ENCODE peak calls at places on chromosomes 1 and 21, in seven cellular contexts. One of them, this sample, is unnamed.

GRCh38 chr1:210143465-210144062 is 89.0 kb upstream of the SERTAD4 start:
- DNase-seq in IMR-90: peak; percentile 68
- DNase-seq in H9: peak; percentile 34
- DNase-seq in neuronal stem cell: peak; percentile 54
- DNase-seq in mesendoderm: peak; percentile 62
- DNase-seq in trophoblast cell: peak; percentile 98
- DNase-seq in H1: peak; percentile 13
- DNase-seq in this sample: peak; percentile 71

GRCh38 chr21:25867041-25867440 is 132.3 kb downstream of the GABPA start:
- DNase-seq in IMR-90: no peak
- DNase-seq in H9: no peak
- DNase-seq in neuronal stem cell: no peak
- DNase-seq in mesendoderm: no peak
- DNase-seq in trophoblast cell: no peak
- DNase-seq in H1: no peak
- DNase-seq in this sample: no peak

GRCh38 chr1:36802018-36802417 is 232.3 kb downstream of the GRIK3 start:
- DNase-seq in IMR-90: no peak
- DNase-seq in H9: no peak
- DNase-seq in neuronal stem cell: no peak
- DNase-seq in mesendoderm: no peak
- DNase-seq in trophoblast cell: no peak
- DNase-seq in H1: no peak
- DNase-seq in this sample: no peak

GRCh38 chr1:216815239-216815955 is 92.2 kb upstream of the ESRRG start:
- DNase-seq in IMR-90: peak; percentile 70
- DNase-seq in H9: no peak
- DNase-seq in neuronal stem cell: peak; percentile 33
- DNase-seq in mesendoderm: no peak
- DNase-seq in trophoblast cell: peak; percentile 22
- DNase-seq in H1: no peak
- DNase-seq in this sample: peak; percentile 30

GRCh38 chr1:204867666-204868339 is 2.9 kb upstream of the NFASC start:
- DNase-seq in IMR-90: no peak
- DNase-seq in H9: no peak
- DNase-seq in neuronal stem cell: no peak
- DNase-seq in mesendoderm: no peak
- DNase-seq in trophoblast cell: no peak
- DNase-seq in H1: no peak
- DNase-seq in this sample: no peak

GRCh38 chr1:24294757-24295371 is 24.3 kb upstream of the GRHL3 start:
- DNase-seq in IMR-90: no peak
- DNase-seq in H9: no peak
- DNase-seq in neuronal stem cell: no peak
- DNase-seq in mesendoderm: peak; percentile 67
- DNase-seq in trophoblast cell: peak; percentile 21
- DNase-seq in H1: no peak
- DNase-seq in this sample: peak; percentile 94

GRCh38 chr1:116122955-116123757 is 12.0 kb downstream of the MAB21L3 start:
- DNase-seq in IMR-90: peak; percentile 77
- DNase-seq in H9: no peak
- DNase-seq in neuronal stem cell: no peak
- DNase-seq in mesendoderm: no peak
- DNase-seq in trophoblast cell: peak; percentile 65
- DNase-seq in H1: no peak
- DNase-seq in this sample: peak; percentile 47

GRCh38 chr21:28393279-28393678 is 599.4 kb downstream of the LTN1 start:
- DNase-seq in IMR-90: peak; percentile 21
- DNase-seq in H9: no peak
- DNase-seq in neuronal stem cell: no peak
- DNase-seq in mesendoderm: no peak
- DNase-seq in trophoblast cell: peak; percentile 57
- DNase-seq in H1: no peak
- DNase-seq in this sample: no peak

GRCh38 chr1:24506706-24507422 is 4.2 kb downstream of the RCAN3 start:
- DNase-seq in IMR-90: no peak
- DNase-seq in H9: no peak
- DNase-seq in neuronal stem cell: no peak
- DNase-seq in mesendoderm: peak; percentile 74
- DNase-seq in trophoblast cell: no peak
- DNase-seq in H1: no peak
- DNase-seq in this sample: no peak

GRCh38 chr1:229271448-229272120 is 673 bp downstream of the RAB4A start:
- DNase-seq in IMR-90: peak; percentile 38
- DNase-seq in H9: no peak
- DNase-seq in neuronal stem cell: peak; percentile 20
- DNase-seq in mesendoderm: peak; percentile 38
- DNase-seq in trophoblast cell: peak; percentile 37
- DNase-seq in H1: no peak
- DNase-seq in this sample: peak; percentile 58

GRCh38 chr1:92461364-92462097 is 25.2 kb downstream of the GFI1 start:
- DNase-seq in IMR-90: no peak
- DNase-seq in H9: no peak
- DNase-seq in neuronal stem cell: no peak
- DNase-seq in mesendoderm: no peak
- DNase-seq in trophoblast cell: no peak
- DNase-seq in H1: no peak
- DNase-seq in this sample: no peak

GRCh38 chr1:32487182-32487581 is 22.3 kb downstream of the ZBTB8B start:
- DNase-seq in IMR-90: no peak
- DNase-seq in H9: no peak
- DNase-seq in neuronal stem cell: no peak
- DNase-seq in mesendoderm: no peak
- DNase-seq in trophoblast cell: peak; percentile 90
- DNase-seq in H1: no peak
- DNase-seq in this sample: no peak

GRCh38 chr21:35026617-35027557 is 22.2 kb downstream of the RUNX1 start:
- DNase-seq in IMR-90: peak; percentile 48
- DNase-seq in H9: peak; percentile 70
- DNase-seq in neuronal stem cell: peak; percentile 21
- DNase-seq in mesendoderm: peak; percentile 61
- DNase-seq in trophoblast cell: no peak
- DNase-seq in H1: no peak
- DNase-seq in this sample: peak; percentile 67

GRCh38 chr21:15654171-15654570 is 75.6 kb upstream of the USP25 start:
- DNase-seq in IMR-90: no peak
- DNase-seq in H9: no peak
- DNase-seq in neuronal stem cell: no peak
- DNase-seq in mesendoderm: no peak
- DNase-seq in trophoblast cell: no peak
- DNase-seq in H1: no peak
- DNase-seq in this sample: no peak

GRCh38 chr1:2145946-2146835 is 48.4 kb downstream of the FAAP20 start:
- DNase-seq in IMR-90: no peak
- DNase-seq in H9: no peak
- DNase-seq in neuronal stem cell: no peak
- DNase-seq in mesendoderm: no peak
- DNase-seq in trophoblast cell: no peak
- DNase-seq in H1: no peak
- DNase-seq in this sample: no peak

GRCh38 chr1:3133671-3134070 is 64.7 kb downstream of the PRDM16 start:
- DNase-seq in IMR-90: no peak
- DNase-seq in H9: no peak
- DNase-seq in neuronal stem cell: no peak
- DNase-seq in mesendoderm: no peak
- DNase-seq in trophoblast cell: no peak
- DNase-seq in H1: no peak
- DNase-seq in this sample: no peak

GRCh38 chr1:68120136-68120791 is 69.8 kb upstream of the DIRAS3 start:
- DNase-seq in IMR-90: peak; percentile 85
- DNase-seq in H9: peak; percentile 60
- DNase-seq in neuronal stem cell: peak; percentile 74
- DNase-seq in mesendoderm: peak; percentile 86
- DNase-seq in trophoblast cell: peak; percentile 89
- DNase-seq in H1: no peak
- DNase-seq in this sample: peak; percentile 85

GRCh38 chr21:16674949-16675348 is 837.9 kb upstream of the CXADR start:
- DNase-seq in IMR-90: no peak
- DNase-seq in H9: no peak
- DNase-seq in neuronal stem cell: no peak
- DNase-seq in mesendoderm: no peak
- DNase-seq in trophoblast cell: no peak
- DNase-seq in H1: no peak
- DNase-seq in this sample: no peak

GRCh38 chr21:16330340-16331319 is 600.8 kb downstream of the USP25 start:
- DNase-seq in IMR-90: peak; percentile 75
- DNase-seq in H9: no peak
- DNase-seq in neuronal stem cell: peak; percentile 62
- DNase-seq in mesendoderm: peak; percentile 81
- DNase-seq in trophoblast cell: peak; percentile 86
- DNase-seq in H1: no peak
- DNase-seq in this sample: peak; percentile 65

GRCh38 chr21:26124421-26124833 is 46.1 kb downstream of the APP start:
- DNase-seq in IMR-90: peak; percentile 67
- DNase-seq in H9: no peak
- DNase-seq in neuronal stem cell: no peak
- DNase-seq in mesendoderm: peak; percentile 64
- DNase-seq in trophoblast cell: peak; percentile 87
- DNase-seq in H1: no peak
- DNase-seq in this sample: peak; percentile 64

GRCh38 chr1:10680487-10680886 is 116.0 kb downstream of the CASZ1 start:
- DNase-seq in IMR-90: no peak
- DNase-seq in H9: no peak
- DNase-seq in neuronal stem cell: no peak
- DNase-seq in mesendoderm: no peak
- DNase-seq in trophoblast cell: peak; percentile 40
- DNase-seq in H1: no peak
- DNase-seq in this sample: peak; percentile 37
- H3K18ac ChIP-seq in IMR-90: no peak overlapping the region
- H3K18ac ChIP-seq in H9: no peak overlapping the region
- H3K18ac ChIP-seq in neuronal stem cell: peak overlapping the region; percentile 94
- H3K18ac ChIP-seq in mesendoderm: no peak overlapping the region
- H3K18ac ChIP-seq in trophoblast cell: no peak overlapping the region
- H3K18ac ChIP-seq in H1: peak overlapping the region; percentile 15
- H3K18ac ChIP-seq in this sample: no peak overlapping the region

GRCh38 chr1:88935522-88936222 is 44.3 kb upstream of the GTF2B start:
- DNase-seq in IMR-90: peak; percentile 52
- DNase-seq in H9: no peak
- DNase-seq in neuronal stem cell: peak; percentile 11
- DNase-seq in mesendoderm: peak; percentile 18
- DNase-seq in trophoblast cell: peak; percentile 55
- DNase-seq in H1: no peak
- DNase-seq in this sample: peak; percentile 51

GRCh38 chr1:88936223-88936523 is 44.8 kb upstream of the GTF2B start:
- DNase-seq in IMR-90: no peak
- DNase-seq in H9: no peak
- DNase-seq in neuronal stem cell: no peak
- DNase-seq in mesendoderm: no peak
- DNase-seq in trophoblast cell: no peak
- DNase-seq in H1: no peak
- DNase-seq in this sample: no peak

DNA sequence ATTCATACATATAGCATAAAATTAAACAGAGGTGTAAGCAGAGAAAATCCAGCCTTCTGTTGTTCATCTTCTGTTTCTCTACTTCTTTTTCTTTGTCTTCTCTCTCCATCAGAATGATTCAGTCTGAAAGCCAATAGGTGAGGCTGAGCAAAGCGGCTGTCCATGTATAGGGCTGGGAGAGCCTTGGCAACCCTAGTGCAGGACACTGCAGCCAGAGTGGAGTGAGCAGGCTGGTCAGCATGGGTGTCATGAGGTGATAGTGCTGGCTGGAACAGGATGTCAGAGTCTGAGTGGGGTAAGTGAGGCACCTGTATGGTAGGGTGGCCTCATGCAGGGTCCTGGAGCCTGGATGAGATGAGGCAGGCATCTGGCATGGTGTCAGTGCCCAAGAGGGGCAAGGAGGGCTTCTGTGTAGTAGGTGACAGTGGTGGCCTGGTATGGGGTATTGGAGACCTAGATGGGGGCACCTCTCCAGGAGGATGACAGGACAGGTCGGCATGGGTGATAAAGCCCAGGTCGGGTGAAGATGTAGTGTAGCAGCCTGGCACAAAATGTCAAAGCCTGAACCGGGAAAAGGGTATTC is 45.5 kb upstream of the GTF2B start:
- DNase-seq in IMR-90: no peak
- DNase-seq in H9: no peak
- DNase-seq in neuronal stem cell: no peak
- DNase-seq in mesendoderm: no peak
- DNase-seq in trophoblast cell: no peak
- DNase-seq in H1: no peak
- DNase-seq in this sample: no peak
- H3K4me1 ChIP-seq in IMR-90: peaks cover 2% of the 10 kb centered on the region
- H3K4me1 ChIP-seq in H9: no peaks in the 10 kb centered on the region
- H3K4me1 ChIP-seq in neuronal stem cell: no peaks in the 10 kb centered on the region
- H3K4me1 ChIP-seq in mesendoderm: no peaks in the 10 kb centered on the region
- H3K4me1 ChIP-seq in trophoblast cell: no peaks in the 10 kb centered on the region
- H3K4me1 ChIP-seq in H1: no peaks in the 10 kb centered on the region
- H3K4me1 ChIP-seq in this sample: no peaks in the 10 kb centered on the region

DNA sequence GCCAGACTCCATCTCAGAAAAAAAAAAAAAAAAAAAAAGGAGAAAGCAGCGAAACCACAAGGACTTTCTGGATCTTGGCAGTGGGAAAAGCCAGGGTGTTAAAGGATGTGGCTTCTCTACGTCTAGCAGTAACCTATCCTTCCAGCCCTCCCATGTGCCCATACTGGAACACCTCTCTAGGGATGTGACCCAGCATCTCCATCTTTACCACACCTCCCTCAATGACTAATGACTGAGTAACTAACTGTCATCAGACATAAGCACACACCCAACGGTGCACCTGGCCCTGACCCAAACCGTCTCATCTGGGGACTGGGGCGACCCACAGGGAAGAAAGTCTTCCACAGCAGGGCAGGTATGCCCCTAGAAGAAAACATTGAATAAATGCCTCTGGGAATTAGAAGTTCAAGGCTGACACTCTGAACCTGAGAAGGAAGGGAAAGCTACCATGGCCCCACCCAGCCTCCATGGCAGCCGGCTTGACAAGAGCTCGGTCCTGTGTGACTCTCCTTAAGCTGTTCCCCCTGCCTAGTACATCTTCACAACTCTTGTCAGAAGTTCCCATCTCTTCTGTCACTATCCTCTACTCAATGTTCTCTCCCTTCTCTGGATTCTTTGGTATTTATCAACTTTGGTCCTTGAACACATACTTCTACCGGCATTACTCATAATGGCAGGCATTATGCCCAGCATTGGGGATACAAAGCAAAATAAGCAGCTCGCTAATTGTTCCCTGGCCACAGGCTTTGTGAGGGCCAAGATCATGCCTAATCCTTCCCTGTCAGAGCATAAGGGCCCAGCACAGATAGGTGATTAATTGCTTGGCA is 14.8 kb upstream of the PAQR6 start:
- DNase-seq in IMR-90: peak; percentile 80
- DNase-seq in H9: no peak
- DNase-seq in neuronal stem cell: no peak
- DNase-seq in mesendoderm: no peak
- DNase-seq in trophoblast cell: peak; percentile 47
- DNase-seq in H1: no peak
- DNase-seq in this sample: no peak
- H3K18ac ChIP-seq in IMR-90: no peak overlapping the region
- H3K18ac ChIP-seq in H9: no peak overlapping the region
- H3K18ac ChIP-seq in neuronal stem cell: no peak overlapping the region
- H3K18ac ChIP-seq in mesendoderm: no peak overlapping the region
- H3K18ac ChIP-seq in trophoblast cell: no peak overlapping the region
- H3K18ac ChIP-seq in H1: no peak overlapping the region
- H3K18ac ChIP-seq in this sample: no peak overlapping the region

DNA sequence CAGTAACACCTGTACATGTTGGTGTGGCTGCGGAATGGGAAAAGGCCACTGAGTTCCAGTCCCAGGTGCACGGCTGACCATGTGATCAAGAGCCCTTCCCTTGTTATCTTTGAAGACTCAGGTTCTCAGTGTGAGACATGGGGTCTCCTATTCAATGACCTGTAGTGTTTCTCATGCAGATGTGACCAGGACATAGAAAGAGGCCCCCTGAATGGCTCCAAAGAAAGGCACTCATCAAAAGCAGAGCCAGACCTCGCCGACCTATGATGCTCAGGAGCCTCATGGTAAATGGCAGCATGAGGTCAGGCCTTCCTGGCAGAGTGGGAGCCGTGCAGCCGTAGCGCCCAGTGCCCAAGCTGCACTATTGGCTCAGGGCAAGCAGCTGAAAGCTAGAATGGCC is 42.3 kb upstream of the HAO2 start:
- DNase-seq in IMR-90: no peak
- DNase-seq in H9: peak; percentile 71
- DNase-seq in neuronal stem cell: no peak
- DNase-seq in mesendoderm: no peak
- DNase-seq in trophoblast cell: no peak
- DNase-seq in H1: no peak
- DNase-seq in this sample: no peak
- H3K4me1 ChIP-seq in IMR-90: no peaks in the 10 kb centered on the region
- H3K4me1 ChIP-seq in H9: peaks cover 7% of the 10 kb centered on the region
- H3K4me1 ChIP-seq in neuronal stem cell: peaks cover 14% of the 10 kb centered on the region
- H3K4me1 ChIP-seq in mesendoderm: peaks cover 14% of the 10 kb centered on the region
- H3K4me1 ChIP-seq in trophoblast cell: peaks cover 3% of the 10 kb centered on the region
- H3K4me1 ChIP-seq in H1: peaks cover 27% of the 10 kb centered on the region
- H3K4me1 ChIP-seq in this sample: peaks cover 9% of the 10 kb centered on the region